ENCODE peak calls at places on chromosomes 12 and 14, in four cellular contexts. F is mesenchymal stem cell; Y is activated effector memory CD4-positive, alpha-beta T cell treated with anti-CD3 and anti-CD28 coated beads, Interleukin-2, amount 50 U/mL, for 16 hours; T is stimulated activated CD4-positive, alpha-beta T cell treated with anti-CD3 and anti-CD28 coated beads, TNF-alpha, amount 100 ng/mL, for 1 hour. C is an unnamed sample.

GRCh38 chr14:69044965-69045555 is 66.0 kb upstream of the ACTN1 start:
- DNase-seq in F (no peak), Y (no peak), T (no peak), C (no peak)

GRCh38 chr12:13001725-13002040 is 1.6 kb upstream of the HEBP1 start:
- DNase-seq in F (no peak), Y (no peak), T (no peak), C (no peak)

GRCh38 chr12:57610553-57611115 is 601 bp upstream of the ARHGEF25 start:
- DNase-seq in F (no peak), Y (no peak), T (no peak), C (no peak)

GRCh38 chr12:84397279-84397678 is 515.3 kb downstream of the SLC6A15 start:
- DNase-seq in F (no peak), Y (no peak), T (no peak), C (no peak)

GRCh38 chr12:43861015-43861846 is 25.4 kb downstream of the TMEM117 start:
- DNase-seq in F (peak; percentile 14), Y (no peak), T (no peak), C (no peak)

GRCh38 chr12:131604146-131604844 is 106.6 kb upstream of the SFSWAP start:
- DNase-seq in F (no peak), Y (peak; percentile 74), T (no peak), C (no peak)

GRCh38 chr12:31008241-31008711 is 65.4 kb upstream of the DDX11 start:
- DNase-seq in F (no peak), Y (peak; percentile 25), T (no peak), C (peak; percentile 3)

GRCh38 chr12:67161322-67161918 is 107.7 kb upstream of the CAND1 start:
- DNase-seq in F (peak; percentile 33), Y (peak; percentile 65), T (no peak), C (no peak)

GRCh38 chr14:53461823-53462222 is 308.7 kb upstream of the DDHD1 start:
- DNase-seq in F (no peak), Y (no peak), T (no peak), C (no peak)

GRCh38 chr14:81478446-81478845 is 55.2 kb downstream of the SEL1L start:
- DNase-seq in F (no peak), Y (no peak), T (no peak), C (no peak)

GRCh38 chr14:49945448-49946319 is 52.8 kb downstream of the ARF6 start:
- DNase-seq in F (peak; percentile 55), Y (no peak), T (no peak), C (no peak)

GRCh38 chr12:66387067-66387466 is 84.8 kb downstream of the HELB start:
- DNase-seq in F (no peak), Y (no peak), T (no peak), C (no peak)

GRCh38 chr12:39606712-39607423 is 12.7 kb downstream of the ABCD2 start:
- DNase-seq in F (no peak), Y (no peak), T (no peak), C (no peak)

GRCh38 chr14:90629471-90629870 is 186.8 kb downstream of the TTC7B start:
- DNase-seq in F (no peak), Y (no peak), T (no peak), C (no peak)

GRCh38 chr14:22952418-22952817 is 4.5 kb downstream of the HAUS4 start:
- DNase-seq in F (no peak), Y (no peak), T (no peak), C (no peak)

GRCh38 chr12:38921025-38921677 is 15.8 kb upstream of the CPNE8 start:
- DNase-seq in F (peak; percentile 73), Y (peak; percentile 70), T (no peak), C (no peak)

GRCh38 chr12:122865268-122866231 is 30.3 kb downstream of the HIP1R start:
- DNase-seq in F (no peak), Y (no peak), T (no peak), C (no peak)

GRCh38 chr14:71645656-71646055 is 286.6 kb upstream of the RGS6 start:
- DNase-seq in F (no peak), Y (no peak), T (no peak), C (no peak)

GRCh38 chr12:49232940-49233841 is 31.7 kb upstream of the TUBA1C start:
- DNase-seq in F (peak; percentile 71), Y (no peak), T (no peak), C (no peak)

GRCh38 chr14:102774391-102775153 is 2.7 kb upstream of the TRAF3 start:
- DNase-seq in F (peak; percentile 95), Y (peak; percentile 81), T (peak; percentile 24), C (peak; percentile 76)

GRCh38 chr12:52232233-52232915 is 669 bp upstream of the KRT7 start:
- DNase-seq in F (no peak), Y (no peak), T (no peak), C (no peak)

C was measured in D721Med.